ENCODE peak calls at places on chromosome 20, in nine cellular contexts. D is stimulated activated CD8-positive, alpha-beta memory T cell treated with anti-CD3 and anti-CD28 coated beads, Interleukin-15, amount 100 ng/mL, for 1 hour; H is CD4-positive, alpha-beta T cell; I is bronchial epithelial cell; Z is AG20443; C is T-helper 17 cell; P is HCEC 1CT; U is mammary epithelial cell; J is CD4-positive, CD25-positive, alpha-beta regulatory T cell. Y is an unnamed sample.

GRCh38 chr20:57564180-57564802 is 3.4 kb downstream of the PCK1 start:
- DNase-seq in H (no peak), I (no peak), C (no peak), J (no peak), Z (no peak), D (no peak), P (no peak), U (no peak), Y (no peak)

GRCh38 chr20:58995461-58996225 is 11.4 kb downstream of the CTSZ start:
- DNase-seq in Z (no peak), J (no peak), D (no peak), C (no peak), I (peak; percentile 53), H (no peak), P (no peak), U (peak; percentile 5), Y (no peak)

GRCh38 chr20:57109151-57109953 is 157.1 kb downstream of the BMP7 start:
- DNase-seq in D (no peak), J (no peak), P (no peak), H (no peak), C (no peak), Z (no peak), I (no peak), U (no peak), Y (no peak)

GRCh38 chr20:21519136-21519584 is 5.3 kb upstream of the NKX2-2 start:
- DNase-seq in C (no peak), D (no peak), J (no peak), H (no peak), I (no peak), Z (no peak), P (no peak), U (no peak), Y (no peak)

GRCh38 chr20:34401741-34402455 is 38.8 kb downstream of the ITCH start:
- DNase-seq in J (no peak), Z (no peak), I (no peak), P (no peak), H (no peak), U (no peak), D (no peak), C (no peak), Y (no peak)

GRCh38 chr20:62832951-62833391 is 16.1 kb downstream of the COL9A3 start:
- DNase-seq in D (no peak), U (no peak), Z (no peak), C (no peak), J (no peak), P (no peak), I (no peak), H (no peak), Y (no peak)

GRCh38 chr20:62688855-62689460 is 19.7 kb upstream of the NTSR1 start:
- DNase-seq in U (peak; percentile 24), H (no peak), D (no peak), P (no peak), Z (no peak), C (no peak), J (no peak), I (no peak), Y (no peak)

GRCh38 chr20:54172856-54173652 is 732 bp downstream of the CYP24A1 start:
- DNase-seq in C (no peak), D (no peak), H (no peak), Z (peak; percentile 21), I (no peak), J (no peak), U (peak; percentile 13), P (no peak), Y (no peak)

GRCh38 chr20:19823971-19824370 is 65.9 kb downstream of the RIN2 start:
- DNase-seq in C (no peak), P (no peak), D (no peak), H (no peak), Z (no peak), I (peak; percentile 17), U (no peak), J (no peak), Y (no peak)

GRCh38 chr20:20267685-20268429 is 100.0 kb upstream of the INSM1 start:
- DNase-seq in I (no peak), Z (no peak), C (no peak), H (no peak), U (no peak), J (no peak), P (no peak), D (no peak), Y (no peak)

GRCh38 chr20:2151805-2152727 is 50.4 kb downstream of the STK35 start:
- DNase-seq in J (no peak), P (peak; percentile 35), C (no peak), U (peak; percentile 64), I (peak; percentile 78), H (no peak), D (no peak), Z (peak; percentile 88), Y (no peak)

GRCh38 chr20:57061058-57061900 is 205.2 kb downstream of the BMP7 start:
- DNase-seq in Z (peak; percentile 62), I (no peak), C (no peak), H (no peak), U (peak; percentile 21), D (no peak), P (no peak), J (no peak), Y (no peak)

GRCh38 chr20:62506087-62506486 is 30.3 kb upstream of the GATA5 start:
- DNase-seq in Z (no peak), U (no peak), H (no peak), D (no peak), P (no peak), J (no peak), I (no peak), C (no peak), Y (no peak)

GRCh38 chr20:37346526-37347346 is 796 bp downstream of the SRC start:
- DNase-seq in Z (peak; percentile 46), H (no peak), P (no peak), U (no peak), J (no peak), C (no peak), D (no peak), I (no peak), Y (no peak)

GRCh38 chr20:51700809-51701285 is 67.3 kb downstream of the ATP9A start:
- DNase-seq in I (peak; percentile 38), P (peak; percentile 59), U (peak; percentile 27), H (no peak), Z (peak; percentile 70), D (no peak), J (no peak), C (no peak), Y (no peak)

GRCh38 chr20:3276400-3277015 is 37.5 kb upstream of the SLC4A11 start:
- DNase-seq in I (peak; percentile 28), P (peak; percentile 7), D (no peak), Z (peak; percentile 49), U (peak; percentile 5), J (no peak), C (no peak), H (no peak), Y (no peak)

GRCh38 chr20:36299459-36299858 is 6.7 kb upstream of the DLGAP4 start:
- DNase-seq in I (no peak), P (no peak), J (no peak), H (no peak), C (no peak), Z (no peak), D (no peak), U (no peak), Y (no peak)

GRCh38 chr20:38728911-38729642 is 4.8 kb downstream of the SLC32A1 start:
- DNase-seq in U (no peak), C (no peak), I (no peak), D (no peak), P (no peak), J (no peak), Z (no peak), H (no peak), Y (no peak)

GRCh38 chr20:7702141-7702540 is 238.1 kb downstream of the HAO1 start:
- DNase-seq in U (peak; percentile 9), I (peak; percentile 3), C (no peak), D (no peak), Z (no peak), H (no peak), P (no peak), J (no peak), Y (no peak)

GRCh38 chr20:25249198-25249931 is 1.5 kb downstream of the PYGB start:
- DNase-seq in Z (no peak), I (peak; percentile 26), D (no peak), P (peak; percentile 31), U (no peak), J (no peak), C (no peak), H (no peak), Y (no peak)

GRCh38 chr20:10423735-10424134 is 10.3 kb downstream of the MKKS start:
- DNase-seq in U (no peak), J (no peak), H (no peak), P (no peak), I (no peak), C (no peak), D (no peak), Z (no peak), Y (no peak)

GRCh38 chr20:44660506-44660905 is 9.0 kb upstream of the ADA start:
- DNase-seq in C (no peak), H (no peak), J (no peak), P (no peak), U (peak; percentile 81), I (peak; percentile 40), Z (no peak), D (no peak), Y (no peak)

GRCh38 chr20:18224968-18225568 is 63.3 kb upstream of the ZNF133 start:
- DNase-seq in I (peak; percentile 73), D (no peak), P (peak; percentile 57), H (no peak), Z (peak; percentile 81), U (peak; percentile 72), J (no peak), C (no peak), Y (no peak)

GRCh38 chr20:57999465-58000111 is 228.9 kb downstream of the ANKRD60 start:
- DNase-seq in Z (peak; percentile 20), C (no peak), D (no peak), H (no peak), U (no peak), J (no peak), I (no peak), P (no peak), Y (no peak)

GRCh38 chr20:8291873-8292272 is 159.8 kb downstream of the PLCB1 start:
- DNase-seq in I (no peak), U (no peak), J (no peak), P (peak; percentile 68), C (no peak), Z (no peak), H (no peak), D (no peak), Y (no peak)